ENCODE peak calls at places on chromosomes 12 and 14, in eight cellular contexts. One of them, this sample, is unnamed. For H3K27me3 and H3K4me1, the result is how much of the 10 kb centered on the place peaks cover.

GRCh38 chr14:73878436-73878835 is 8.2 kb upstream of the ZNF410 start:
- DNase-seq in IMR-90: peak
- DNase-seq in tibial nerve: no peak
- DNase-seq in pancreas: no peak
- DNase-seq in heart left ventricle: no peak
- DNase-seq in PC-3: no peak
- DNase-seq in PC-9: no peak
- DNase-seq in esophagus squamous epithelium: no peak
- DNase-seq in this sample: no peak

GRCh38 chr12:56551070-56551469 is 29.4 kb downstream of the RBMS2 start:
- DNase-seq in IMR-90: no peak
- DNase-seq in tibial nerve: no peak
- DNase-seq in pancreas: no peak
- DNase-seq in heart left ventricle: no peak
- DNase-seq in PC-3: no peak
- DNase-seq in PC-9: no peak
- DNase-seq in esophagus squamous epithelium: no peak
- DNase-seq in this sample: no peak

GRCh38 chr12:5736016-5736415 is 209.0 kb downstream of the ANO2 start:
- DNase-seq in IMR-90: no peak
- DNase-seq in tibial nerve: no peak
- DNase-seq in pancreas: no peak
- DNase-seq in heart left ventricle: no peak
- DNase-seq in PC-3: no peak
- DNase-seq in PC-9: no peak
- DNase-seq in esophagus squamous epithelium: no peak
- DNase-seq in this sample: no peak

GRCh38 chr14:77707355-77707723 is 484 bp downstream of the ALKBH1 start:
- DNase-seq in IMR-90: peak
- DNase-seq in tibial nerve: no peak
- DNase-seq in pancreas: no peak
- DNase-seq in heart left ventricle: no peak
- DNase-seq in PC-3: peak
- DNase-seq in PC-9: peak
- DNase-seq in esophagus squamous epithelium: no peak
- DNase-seq in this sample: no peak

GRCh38 chr12:13900718-13901117 is 80.7 kb downstream of the GRIN2B start:
- DNase-seq in IMR-90: no peak
- DNase-seq in tibial nerve: no peak
- DNase-seq in pancreas: no peak
- DNase-seq in heart left ventricle: no peak
- DNase-seq in PC-3: no peak
- DNase-seq in PC-9: no peak
- DNase-seq in esophagus squamous epithelium: no peak
- DNase-seq in this sample: no peak

GRCh38 chr12:104910196-104910840 is 47.8 kb downstream of the SLC41A2 start:
- DNase-seq in IMR-90: peak
- DNase-seq in tibial nerve: no peak
- DNase-seq in pancreas: no peak
- DNase-seq in heart left ventricle: no peak
- DNase-seq in PC-3: peak
- DNase-seq in PC-9: no peak
- DNase-seq in esophagus squamous epithelium: no peak
- DNase-seq in this sample: no peak

GRCh38 chr12:86154620-86155019 is 101.6 kb downstream of the MGAT4C start:
- DNase-seq in IMR-90: no peak
- DNase-seq in tibial nerve: no peak
- DNase-seq in pancreas: no peak
- DNase-seq in heart left ventricle: no peak
- DNase-seq in PC-3: no peak
- DNase-seq in PC-9: no peak
- DNase-seq in esophagus squamous epithelium: no peak
- DNase-seq in this sample: no peak

GRCh38 chr14:105299654-105300541 is 903 bp downstream of the BRF1 start:
- DNase-seq in IMR-90: no peak
- DNase-seq in tibial nerve: no peak
- DNase-seq in pancreas: no peak
- DNase-seq in heart left ventricle: peak
- DNase-seq in PC-3: no peak
- DNase-seq in PC-9: no peak
- DNase-seq in esophagus squamous epithelium: no peak
- DNase-seq in this sample: peak

GRCh38 chr12:5996459-5996858 is 51.4 kb upstream of the ANO2 start:
- DNase-seq in IMR-90: no peak
- DNase-seq in tibial nerve: no peak
- DNase-seq in pancreas: no peak
- DNase-seq in heart left ventricle: no peak
- DNase-seq in PC-3: no peak
- DNase-seq in PC-9: no peak
- DNase-seq in esophagus squamous epithelium: no peak
- DNase-seq in this sample: no peak

GRCh38 chr12:117344716-117345115 is 16.7 kb downstream of the NOS1 start:
- DNase-seq in IMR-90: no peak
- DNase-seq in tibial nerve: no peak
- DNase-seq in pancreas: no peak
- DNase-seq in heart left ventricle: no peak
- DNase-seq in PC-3: peak
- DNase-seq in PC-9: peak
- DNase-seq in esophagus squamous epithelium: no peak
- DNase-seq in this sample: no peak

GRCh38 chr12:120584343-120585149 is 3.3 kb upstream of the POP5 start:
- DNase-seq in IMR-90: no peak
- DNase-seq in tibial nerve: peak
- DNase-seq in pancreas: peak
- DNase-seq in heart left ventricle: peak
- DNase-seq in PC-3: peak
- DNase-seq in PC-9: no peak
- DNase-seq in esophagus squamous epithelium: no peak
- DNase-seq in this sample: peak

GRCh38 chr12:12723681-12724420 is 6.7 kb downstream of the CDKN1B start:
- DNase-seq in IMR-90: peak
- DNase-seq in tibial nerve: no peak
- DNase-seq in pancreas: peak
- DNase-seq in heart left ventricle: peak
- DNase-seq in PC-3: peak
- DNase-seq in PC-9: no peak
- DNase-seq in esophagus squamous epithelium: no peak
- DNase-seq in this sample: no peak

GRCh38 chr12:116382456-116382902 is 105.0 kb upstream of the MED13L start:
- DNase-seq in IMR-90: peak
- DNase-seq in tibial nerve: no peak
- DNase-seq in pancreas: no peak
- DNase-seq in heart left ventricle: no peak
- DNase-seq in PC-3: no peak
- DNase-seq in PC-9: no peak
- DNase-seq in esophagus squamous epithelium: no peak
- DNase-seq in this sample: no peak

DNA sequence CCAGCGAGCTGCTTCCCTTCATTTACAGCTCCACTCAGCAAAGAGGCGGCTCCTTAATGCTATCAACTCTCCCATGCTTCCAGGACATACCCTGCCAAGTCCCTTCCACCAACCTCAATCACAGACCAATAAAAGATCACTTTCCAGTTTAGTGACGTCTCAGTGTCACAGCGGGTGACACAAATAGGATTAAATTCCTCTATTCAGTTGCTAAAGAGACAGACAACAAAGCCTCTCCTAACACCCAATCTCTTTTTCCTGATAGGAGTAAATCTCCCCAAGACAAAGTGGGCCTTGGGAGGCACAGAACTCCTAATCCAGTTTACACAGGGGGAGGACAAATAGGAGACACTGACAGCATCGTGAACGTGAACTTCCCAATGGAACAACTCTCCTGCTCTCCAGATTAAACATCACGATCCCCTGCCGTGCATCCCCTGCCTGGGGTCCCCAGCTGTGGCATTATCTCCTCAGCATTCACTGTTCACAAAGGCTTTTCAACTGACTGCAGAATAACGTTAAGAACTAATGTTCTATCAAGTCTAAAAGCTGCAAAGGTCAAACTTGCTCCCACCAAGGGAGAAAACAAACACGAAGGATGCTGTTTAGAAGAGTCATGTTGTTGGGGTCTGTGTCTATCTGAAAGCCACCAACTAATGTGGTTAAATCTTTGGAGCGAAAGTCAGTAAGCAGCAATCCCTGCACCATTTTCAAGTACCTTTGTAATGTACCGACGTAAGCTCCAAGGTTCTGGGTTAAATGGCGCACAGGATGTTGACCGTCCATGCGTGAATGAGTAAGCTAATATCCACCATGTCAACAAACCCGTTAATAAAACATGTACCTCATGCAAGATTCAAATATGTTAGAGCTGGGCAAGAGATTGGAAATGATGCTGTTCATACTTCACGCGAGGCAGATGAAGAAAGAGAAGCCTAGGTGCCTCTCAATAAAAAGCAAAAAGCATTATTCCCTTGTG is 31.5 kb downstream of the TMEM132D start:
- DNase-seq in IMR-90: no peak
- DNase-seq in tibial nerve: no peak
- DNase-seq in pancreas: no peak
- DNase-seq in heart left ventricle: no peak
- DNase-seq in PC-3: no peak
- DNase-seq in PC-9: no peak
- DNase-seq in esophagus squamous epithelium: no peak
- DNase-seq in this sample: no peak
- H3K4me3 ChIP-seq in IMR-90: no peak
- H3K4me3 ChIP-seq in tibial nerve: no peak
- H3K4me3 ChIP-seq in pancreas: no peak
- H3K4me3 ChIP-seq in heart left ventricle: no peak
- H3K4me3 ChIP-seq in PC-3: no peak
- H3K4me3 ChIP-seq in PC-9: no peak
- H3K4me3 ChIP-seq in esophagus squamous epithelium: no peak
- H3K4me3 ChIP-seq in this sample: no peak

DNA sequence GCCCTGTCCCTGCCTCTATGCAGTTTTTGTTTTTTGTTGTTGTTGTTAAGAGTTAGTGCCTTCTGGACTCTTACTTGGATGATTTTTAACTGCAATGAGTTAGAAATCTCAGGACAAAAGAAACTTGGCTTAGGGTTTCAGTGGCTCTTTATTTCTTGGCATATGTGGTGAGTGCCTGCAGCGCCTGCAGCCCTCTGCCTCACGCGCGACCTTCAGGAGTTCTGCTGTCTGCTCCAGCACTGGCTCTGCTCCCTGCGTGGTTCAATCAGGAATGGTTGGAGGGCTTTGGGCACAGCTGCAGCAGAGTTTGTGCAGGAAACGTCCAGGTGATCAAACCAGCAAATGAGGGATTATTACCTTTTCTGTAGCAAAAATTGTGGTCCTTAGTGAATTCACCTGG is 19.8 kb downstream of the PPM1H start:
- DNase-seq in IMR-90: no peak
- DNase-seq in tibial nerve: no peak
- DNase-seq in pancreas: no peak
- DNase-seq in heart left ventricle: no peak
- DNase-seq in PC-3: no peak
- DNase-seq in PC-9: no peak
- DNase-seq in esophagus squamous epithelium: no peak
- DNase-seq in this sample: no peak
- H3K27me3 ChIP-seq in IMR-90: under half
- H3K27me3 ChIP-seq in tibial nerve: under half
- H3K27me3 ChIP-seq in pancreas: under half
- H3K27me3 ChIP-seq in heart left ventricle: under half
- H3K27me3 ChIP-seq in PC-3: under half
- H3K27me3 ChIP-seq in PC-9: under half
- H3K27me3 ChIP-seq in esophagus squamous epithelium: under half
- H3K27me3 ChIP-seq in this sample: under half

GRCh38 chr14:95315579-95315978 is 4.1 kb downstream of the CLMN start:
- DNase-seq in IMR-90: no peak
- DNase-seq in tibial nerve: no peak
- DNase-seq in pancreas: no peak
- DNase-seq in heart left ventricle: no peak
- DNase-seq in PC-3: no peak
- DNase-seq in PC-9: no peak
- DNase-seq in esophagus squamous epithelium: no peak
- DNase-seq in this sample: no peak
- H3K4me1 ChIP-seq in IMR-90: under half
- H3K4me1 ChIP-seq in tibial nerve: half or more
- H3K4me1 ChIP-seq in pancreas: under half
- H3K4me1 ChIP-seq in heart left ventricle: under half
- H3K4me1 ChIP-seq in PC-3: under half
- H3K4me1 ChIP-seq in PC-9: under half
- H3K4me1 ChIP-seq in esophagus squamous epithelium: under half
- H3K4me1 ChIP-seq in this sample: under half

GRCh38 chr14:104117341-104118005 is 20.9 kb upstream of the KIF26A start:
- DNase-seq in IMR-90: no peak
- DNase-seq in tibial nerve: no peak
- DNase-seq in pancreas: no peak
- DNase-seq in heart left ventricle: no peak
- DNase-seq in PC-3: no peak
- DNase-seq in PC-9: no peak
- DNase-seq in esophagus squamous epithelium: no peak
- DNase-seq in this sample: no peak

GRCh38 chr14:104114421-104115130 is 23.8 kb upstream of the KIF26A start:
- DNase-seq in IMR-90: no peak
- DNase-seq in tibial nerve: no peak
- DNase-seq in pancreas: no peak
- DNase-seq in heart left ventricle: peak
- DNase-seq in PC-3: no peak
- DNase-seq in PC-9: no peak
- DNase-seq in esophagus squamous epithelium: no peak
- DNase-seq in this sample: no peak

GRCh38 chr14:104116544-104117340 is 21.6 kb upstream of the KIF26A start:
- DNase-seq in IMR-90: no peak
- DNase-seq in tibial nerve: no peak
- DNase-seq in pancreas: no peak
- DNase-seq in heart left ventricle: peak
- DNase-seq in PC-3: peak
- DNase-seq in PC-9: peak
- DNase-seq in esophagus squamous epithelium: no peak
- DNase-seq in this sample: no peak

GRCh38 chr14:104115131-104115600 is 23.2 kb upstream of the KIF26A start:
- DNase-seq in IMR-90: no peak
- DNase-seq in tibial nerve: no peak
- DNase-seq in pancreas: no peak
- DNase-seq in heart left ventricle: peak
- DNase-seq in PC-3: no peak
- DNase-seq in PC-9: no peak
- DNase-seq in esophagus squamous epithelium: no peak
- DNase-seq in this sample: no peak

DNA sequence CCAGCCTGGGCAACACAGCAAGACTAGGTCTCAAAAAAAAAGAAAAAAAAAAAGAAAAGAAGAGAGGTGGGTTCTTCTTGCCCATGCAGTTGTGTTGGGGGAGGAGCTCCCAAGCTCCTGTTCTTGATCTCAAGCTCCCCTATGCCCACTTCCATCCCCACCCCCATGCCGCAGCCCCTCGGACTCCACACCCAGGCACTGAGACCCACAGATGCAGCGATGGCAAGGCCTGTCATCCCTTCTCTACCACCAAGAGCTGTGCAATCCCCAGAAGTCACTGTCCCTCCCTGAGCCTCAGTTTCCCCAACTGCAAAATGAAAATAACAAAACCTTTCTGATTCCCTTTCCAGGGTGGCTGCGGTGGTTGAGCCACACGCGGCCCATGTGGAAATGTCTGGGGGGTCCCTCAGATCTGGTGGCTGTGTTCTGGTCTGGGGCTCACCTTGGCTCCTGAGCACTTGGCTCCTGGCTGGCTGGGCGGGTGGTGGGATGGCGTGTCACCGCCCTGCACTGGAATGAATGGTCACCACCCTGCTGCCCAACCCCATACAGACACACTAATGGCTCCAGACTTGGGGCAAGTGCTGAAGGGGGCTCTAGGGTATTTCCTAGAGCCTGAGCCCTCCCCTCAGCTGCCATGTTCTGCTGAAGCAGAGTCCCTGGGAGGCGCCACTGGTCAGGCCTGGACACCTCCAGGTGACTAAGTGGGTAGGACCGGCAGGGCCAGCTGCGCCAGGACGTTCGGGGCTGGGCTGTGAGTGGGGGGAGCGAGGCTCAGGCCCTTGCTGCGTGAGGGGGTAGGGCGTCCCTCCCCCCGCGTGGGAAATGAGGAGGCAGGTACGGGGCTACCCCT is 22.5 kb upstream of the KIF26A start:
- DNase-seq in IMR-90: no peak
- DNase-seq in tibial nerve: no peak
- DNase-seq in pancreas: no peak
- DNase-seq in heart left ventricle: peak
- DNase-seq in PC-3: peak
- DNase-seq in PC-9: peak
- DNase-seq in esophagus squamous epithelium: no peak
- DNase-seq in this sample: no peak
- H3K4me3 ChIP-seq in IMR-90: no peak
- H3K4me3 ChIP-seq in tibial nerve: no peak
- H3K4me3 ChIP-seq in pancreas: peak
- H3K4me3 ChIP-seq in heart left ventricle: peak
- H3K4me3 ChIP-seq in PC-3: peak
- H3K4me3 ChIP-seq in PC-9: peak
- H3K4me3 ChIP-seq in esophagus squamous epithelium: peak
- H3K4me3 ChIP-seq in this sample: peak